ENCODE peak calls at places on chromosomes 1 and 21, in four cellular contexts. T, R, Q and P are unnamed samples.

GRCh38 chr1:202143768-202144509 is 598 bp downstream of the ARL8A start:
- DNase-seq in T (no peak), R (no peak), Q (peak; percentile 19), P (peak; percentile 92)

GRCh38 chr1:114512595-114513280 is 1.7 kb upstream of the TRIM33 start:
- DNase-seq in T (no peak), R (no peak), Q (no peak), P (no peak)

GRCh38 chr1:10561955-10562354 is 87.2 kb downstream of the PEX14 start:
- DNase-seq in T (no peak), R (no peak), Q (no peak), P (no peak)

GRCh38 chr1:11227106-11228077 is 35.0 kb downstream of the MTOR start:
- DNase-seq in T (no peak), R (no peak), Q (no peak), P (peak; percentile 53)

GRCh38 chr1:206784471-206784903 is 12.2 kb upstream of the IL10 start:
- DNase-seq in T (no peak), R (no peak), Q (no peak), P (no peak)

GRCh38 chr1:53138991-53139884 is 3.2 kb downstream of the SLC1A7 start:
- DNase-seq in T (no peak), R (no peak), Q (no peak), P (no peak)

GRCh38 chr1:1563688-1564087 is 11.0 kb downstream of the SSU72 start:
- DNase-seq in T (no peak), R (no peak), Q (no peak), P (peak; percentile 43)

GRCh38 chr1:241518447-241519307 is 878 bp downstream of the FH start:
- DNase-seq in T (peak; percentile 49), R (peak; percentile 20), Q (peak; percentile 45), P (peak; percentile 62)

GRCh38 chr1:25030674-25031589 is 100.9 kb upstream of the RUNX3 start:
- DNase-seq in T (no peak), R (peak; percentile 41), Q (peak; percentile 54), P (peak; percentile 78)

GRCh38 chr1:42767510-42767924 is 468 bp downstream of the C1orf50 start:
- DNase-seq in T (peak; percentile 28), R (no peak), Q (no peak), P (no peak)

GRCh38 chr1:42765271-42765670 is 1.6 kb downstream of the P3H1 start:
- DNase-seq in T (peak; percentile 60), R (no peak), Q (peak; percentile 44), P (no peak)

GRCh38 chr1:42766723-42767509 is at the start of the genes C1orf50 and P3H1:
- DNase-seq in T (peak; percentile 100), R (peak; percentile 97), Q (peak; percentile 99), P (peak; percentile 96)

GRCh38 chr1:42765832-42766722 is 751 bp downstream of the P3H1 start:
- DNase-seq in T (peak; percentile 67), R (peak; percentile 75), Q (peak; percentile 84), P (peak; percentile 90)

DNA sequence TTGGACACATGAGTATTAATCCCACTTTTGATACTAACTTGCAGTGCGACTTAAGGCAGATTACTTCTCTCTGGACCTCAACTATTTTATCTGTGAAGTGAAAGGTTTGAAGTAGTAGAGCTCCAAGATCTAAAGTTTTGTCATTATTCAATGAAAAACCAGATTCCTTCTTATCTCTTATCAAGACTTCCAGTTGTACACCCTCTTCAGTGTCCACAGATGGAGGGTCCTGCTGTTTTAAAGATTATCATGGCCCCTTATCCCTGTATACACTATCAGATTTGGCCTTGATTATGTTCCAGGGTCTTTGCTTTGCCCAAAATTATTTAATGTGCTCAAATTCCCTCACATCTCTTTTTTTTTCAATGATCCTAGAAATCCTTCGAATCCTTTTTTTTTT is 1.1 kb downstream of the C1orf50 start:
- DNase-seq in T (no peak), R (no peak), Q (no peak), P (no peak)
- H2AFZ ChIP-seq in T (no peak overlapping the region), R (no peak overlapping the region), Q (peak overlapping the region; percentile 89), P (peak overlapping the region; percentile 97)

DNA sequence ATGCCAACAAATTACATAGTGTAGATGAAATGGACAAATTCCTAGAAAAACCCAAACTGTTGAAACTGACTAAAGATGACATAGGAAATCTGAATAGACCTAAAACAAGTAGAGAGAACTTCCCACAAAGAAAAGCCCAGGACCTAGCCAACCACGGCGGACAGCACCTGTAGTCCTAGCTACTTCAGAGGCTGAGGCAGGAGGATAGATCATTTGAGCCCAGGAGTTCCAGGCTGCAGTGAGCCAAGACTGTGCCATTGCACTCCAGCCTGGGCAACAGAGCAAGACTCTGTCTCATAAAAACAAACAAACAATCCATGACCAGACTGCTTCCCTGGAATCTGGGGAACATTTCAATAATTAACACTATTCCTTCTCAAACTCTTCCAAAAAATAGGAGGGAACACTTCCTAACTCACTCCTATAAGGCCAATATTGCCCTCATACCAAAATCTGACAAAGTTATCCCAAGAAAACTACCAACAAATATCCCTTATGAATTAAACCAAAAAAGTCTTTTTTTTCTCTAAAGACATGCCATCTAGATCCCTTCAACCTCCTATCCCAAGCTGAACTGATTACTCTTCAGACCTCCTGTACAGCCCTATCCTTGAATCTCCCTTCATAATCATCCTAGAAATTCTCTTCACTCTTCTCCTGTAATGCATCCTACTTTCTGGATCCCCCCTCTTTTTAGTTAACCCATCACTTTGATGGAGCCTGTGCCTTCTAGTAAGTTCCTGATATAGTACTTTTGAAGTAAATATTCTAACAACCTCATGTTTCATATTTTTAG is 15.5 kb downstream of the ZNF644 start:
- DNase-seq in T (no peak), R (no peak), Q (no peak), P (no peak)
- H3K27ac ChIP-seq in T (no peak overlapping the region), R (no peak overlapping the region), Q (no peak overlapping the region), P (no peak overlapping the region)

GRCh38 chr1:32783851-32784250 is 33.3 kb downstream of the YARS1 start:
- DNase-seq in T (no peak), R (no peak), Q (no peak), P (no peak)

GRCh38 chr1:32780628-32781267 is 36.4 kb downstream of the YARS1 start:
- DNase-seq in T (peak; percentile 83), R (no peak), Q (no peak), P (no peak)

GRCh38 chr1:32786856-32787255 is 30.3 kb downstream of the YARS1 start:
- DNase-seq in T (no peak), R (no peak), Q (peak; percentile 46), P (no peak)

GRCh38 chr1:32782086-32782485 is 35.1 kb downstream of the YARS1 start:
- DNase-seq in T (no peak), R (no peak), Q (peak; percentile 50), P (peak; percentile 32)

DNA sequence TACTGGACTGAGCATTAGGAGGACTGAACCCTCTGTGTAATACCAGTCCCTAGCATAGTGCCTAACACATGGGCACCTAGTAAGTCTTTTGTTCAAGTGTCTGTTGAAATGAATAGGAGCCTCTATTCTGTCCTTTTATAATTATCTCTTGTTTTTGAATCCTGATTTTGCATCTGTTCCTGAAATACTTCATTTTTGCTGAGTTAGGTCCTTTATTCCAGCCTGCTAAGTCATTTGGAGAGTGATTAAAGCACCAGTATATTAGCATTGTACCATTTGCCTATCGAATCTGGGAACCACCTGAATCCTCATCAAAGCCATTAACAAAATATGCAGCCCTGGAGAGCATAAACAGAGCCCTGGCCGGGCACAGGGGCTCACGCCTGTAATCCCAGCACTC is 32.3 kb downstream of the YARS1 start:
- DNase-seq in T (no peak), R (no peak), Q (no peak), P (no peak)
- H3K79me2 ChIP-seq in T (no peaks in the 10 kb centered on the region), R (peaks cover 7% of the 10 kb centered on the region), Q (peaks cover 2% of the 10 kb centered on the region), P (peaks cover 3% of the 10 kb centered on the region)

DNA sequence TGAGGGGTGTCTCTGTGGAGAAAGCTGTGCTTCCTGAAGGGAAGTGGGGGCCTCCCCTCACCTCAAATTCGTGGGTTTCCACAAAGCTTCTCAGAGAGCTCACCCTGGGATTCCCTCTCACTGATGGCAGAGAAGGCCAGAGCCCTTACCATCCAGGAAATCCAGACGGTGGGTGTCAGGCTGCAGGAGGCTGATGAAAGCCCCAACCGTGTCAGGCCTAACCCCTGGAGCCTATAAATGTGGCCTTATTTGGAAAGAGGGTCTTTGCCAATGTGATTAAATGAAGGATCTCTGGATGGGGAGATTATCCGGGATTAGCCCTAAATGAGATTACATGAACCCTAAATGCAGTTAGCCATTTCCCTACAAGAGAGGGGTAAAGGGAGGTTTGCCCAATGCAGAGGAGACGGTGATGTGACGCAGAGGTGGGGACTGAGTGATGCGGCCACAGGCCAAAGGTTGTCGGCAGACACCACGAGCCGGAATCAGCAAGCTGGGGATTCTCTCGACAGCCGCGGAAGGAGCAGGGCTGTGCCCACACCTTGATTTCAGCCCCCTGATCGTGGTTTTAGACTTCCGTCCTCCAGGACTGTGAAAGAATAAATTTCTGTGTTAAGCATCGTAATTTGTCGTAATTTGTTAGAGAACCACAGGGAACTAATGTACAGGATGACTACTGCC is 82.6 kb downstream of the TOMM20 start:
- DNase-seq in T (no peak), R (no peak), Q (no peak), P (peak; percentile 18)
- H2AFZ ChIP-seq in T (no peak overlapping the region), R (no peak overlapping the region), Q (no peak overlapping the region), P (no peak overlapping the region)

GRCh38 chr1:22557341-22557950 is 5.8 kb upstream of the EPHA8 start:
- DNase-seq in T (no peak), R (no peak), Q (peak; percentile 10), P (peak; percentile 68)

GRCh38 chr1:22567176-22567575 is 3.9 kb downstream of the EPHA8 start:
- DNase-seq in T (no peak), R (no peak), Q (no peak), P (no peak)

GRCh38 chr1:22567994-22568393 is 4.7 kb downstream of the EPHA8 start:
- DNase-seq in T (no peak), R (no peak), Q (no peak), P (no peak)

GRCh38 chr1:22563671-22564612 is 653 bp downstream of the EPHA8 start:
- DNase-seq in T (no peak), R (no peak), Q (no peak), P (no peak)

GRCh38 chr1:22562584-22563551 is at the start of gene EPHA8:
- DNase-seq in T (peak; percentile 19), R (no peak), Q (no peak), P (no peak)
- H3K27ac ChIP-seq in T (no peak within 1 kb of the TSS), R (no peak within 1 kb of the TSS), Q (no peak within 1 kb of the TSS), P (no peak within 1 kb of the TSS)

DNA sequence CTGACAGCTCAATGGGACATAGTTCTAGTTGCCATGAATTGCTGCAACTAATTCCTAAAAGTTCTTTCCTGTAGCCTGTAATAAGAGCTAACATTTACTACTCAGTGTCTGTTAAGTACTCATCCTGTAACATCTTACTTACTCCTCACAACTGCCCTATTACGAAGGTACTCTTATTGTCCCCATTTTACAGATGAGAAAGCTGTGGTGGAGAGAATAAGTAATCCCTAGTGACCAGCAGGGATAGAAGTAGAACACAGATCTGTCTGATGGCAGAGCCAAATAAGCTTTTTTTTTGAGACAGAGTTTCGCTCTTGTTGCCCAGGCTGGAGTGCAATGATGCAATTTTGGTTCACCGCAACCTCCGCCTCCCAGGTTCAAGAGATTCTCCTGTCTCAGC is 3.1 kb downstream of the STK40 start:
- DNase-seq in T (no peak), R (no peak), Q (no peak), P (no peak)
- H3K79me2 ChIP-seq in T (peaks cover 16% of the 10 kb centered on the region), R (peaks cover 78% of the 10 kb centered on the region), Q (peaks cover 62% of the 10 kb centered on the region), P (peaks cover 77% of the 10 kb centered on the region)

GRCh38 chr1:96580920-96581319 is 140.7 kb upstream of the PTBP2 start:
- DNase-seq in T (no peak), R (no peak), Q (no peak), P (no peak)
- H2AFZ ChIP-seq in T (no peak overlapping the region), R (no peak overlapping the region), Q (no peak overlapping the region), P (no peak overlapping the region)

GRCh38 chr21:41923641-41924342 is 30.0 kb downstream of the C2CD2 start:
- DNase-seq in T (no peak), R (peak; percentile 71), Q (peak; percentile 80), P (peak; percentile 96)
- H3K27ac ChIP-seq in T (no peak overlapping the region), R (peak overlapping the region; percentile 56), Q (peak overlapping the region; percentile 83), P (peak overlapping the region; percentile 99)

GRCh38 chr1:161771166-161771565 is 5.0 kb downstream of the ATF6 start:
- DNase-seq in T (no peak), R (no peak), Q (no peak), P (no peak)
- H3K79me2 ChIP-seq in T (peaks cover 3% of the 10 kb centered on the region), R (peaks cover 91% of the 10 kb centered on the region), Q (peaks cover 32% of the 10 kb centered on the region), P (peaks cover 87% of the 10 kb centered on the region)